ENCODE peak calls at places on chromosomes 3 and 15, in eight cellular contexts. I is AG04450, S is bronchial epithelial cell, E is esophagus muscularis mucosa, A is endodermal cell, U is glutamatergic neuron, G is neural progenitor cell, T is keratinocyte. M is an unnamed sample.

GRCh38 chr3:5194801-5195509 is 7.4 kb downstream of the EDEM1 start:
- DNase-seq in G (no peak), U (no peak), S (peak; percentile 96), A (no peak), I (peak; percentile 45), T (peak; percentile 53), E (no peak), M (no peak)

GRCh38 chr3:55818485-55818884 is 331.4 kb upstream of the WNT5A start:
- DNase-seq in I (no peak), S (peak; percentile 17), T (no peak), G (peak; percentile 24), E (no peak), U (no peak), A (no peak), M (no peak)

GRCh38 chr3:188446791-188447190 is 292.8 kb downstream of the LPP start:
- DNase-seq in I (no peak), T (no peak), S (no peak), G (no peak), U (no peak), E (no peak), A (no peak), M (no peak)

GRCh38 chr3:123015596-123015995 is 12.0 kb downstream of the SEMA5B start:
- DNase-seq in A (no peak), S (no peak), T (no peak), E (no peak), U (no peak), I (no peak), G (no peak), M (no peak)

GRCh38 chr3:185317674-185318073 is 45.3 kb upstream of the MAP3K13 start:
- DNase-seq in S (peak; percentile 68), G (no peak), A (no peak), U (no peak), T (no peak), I (no peak), E (no peak), M (no peak)

GRCh38 chr15:47937834-47938233 is 183.0 kb upstream of the SLC24A5 start:
- DNase-seq in U (no peak), G (no peak), S (no peak), I (no peak), T (no peak), E (no peak), A (no peak), M (no peak)

GRCh38 chr15:70171224-70171886 is 73.6 kb upstream of the TLE3 start:
- DNase-seq in I (no peak), S (no peak), E (no peak), T (no peak), G (no peak), A (peak; percentile 71), U (no peak), M (no peak)

GRCh38 chr15:60784855-60785254 is 305.9 kb upstream of the ICE2 start:
- DNase-seq in S (no peak), G (no peak), A (no peak), T (no peak), I (no peak), E (no peak), U (no peak), M (no peak)

GRCh38 chr3:108603689-108604088 is 14.2 kb downstream of the DZIP3 start:
- DNase-seq in T (no peak), I (no peak), E (no peak), G (no peak), U (no peak), S (peak; percentile 30), A (no peak), M (no peak)

GRCh38 chr3:133444071-133444774 is 44.4 kb downstream of the BFSP2 start:
- DNase-seq in S (peak; percentile 92), E (no peak), U (no peak), G (no peak), T (no peak), I (no peak), A (no peak), M (no peak)

GRCh38 chr15:62739082-62739481 is 303.5 kb upstream of the TPM1 start:
- DNase-seq in A (peak; percentile 31), E (no peak), I (no peak), T (peak; percentile 68), U (no peak), S (peak; percentile 93), G (no peak), M (no peak)

GRCh38 chr3:194632983-194633348 is 253 bp downstream of the TMEM44 start:
- DNase-seq in S (no peak), T (no peak), E (no peak), U (no peak), G (no peak), A (peak; percentile 77), I (no peak), M (no peak)

GRCh38 chr15:82168296-82168695 is 94.2 kb downstream of the EFL1 start:
- DNase-seq in S (no peak), G (no peak), T (no peak), E (no peak), I (no peak), A (no peak), U (no peak), M (no peak)

GRCh38 chr15:88337993-88338392 is 81.5 kb upstream of the NTRK3 start:
- DNase-seq in U (no peak), T (no peak), I (no peak), G (peak; percentile 21), A (peak; percentile 55), E (no peak), S (no peak), M (no peak)
- TF ChIP-seq CTCF in U (no peak), T (peak; percentile 14), I (no peak), G (peak; percentile 21), A (peak; percentile 71), E (no peak), S (no peak), M (no peak)

GRCh38 chr3:138907541-138907940 is 39.4 kb downstream of the FOXL2 start:
- DNase-seq in S (no peak), A (no peak), E (no peak), U (no peak), T (no peak), G (no peak), I (no peak), M (no peak)
- TF ChIP-seq CTCF in S (no peak), A (no peak), E (no peak), U (no peak), T (no peak), G (no peak), I (no peak), M (no peak)

DNA sequence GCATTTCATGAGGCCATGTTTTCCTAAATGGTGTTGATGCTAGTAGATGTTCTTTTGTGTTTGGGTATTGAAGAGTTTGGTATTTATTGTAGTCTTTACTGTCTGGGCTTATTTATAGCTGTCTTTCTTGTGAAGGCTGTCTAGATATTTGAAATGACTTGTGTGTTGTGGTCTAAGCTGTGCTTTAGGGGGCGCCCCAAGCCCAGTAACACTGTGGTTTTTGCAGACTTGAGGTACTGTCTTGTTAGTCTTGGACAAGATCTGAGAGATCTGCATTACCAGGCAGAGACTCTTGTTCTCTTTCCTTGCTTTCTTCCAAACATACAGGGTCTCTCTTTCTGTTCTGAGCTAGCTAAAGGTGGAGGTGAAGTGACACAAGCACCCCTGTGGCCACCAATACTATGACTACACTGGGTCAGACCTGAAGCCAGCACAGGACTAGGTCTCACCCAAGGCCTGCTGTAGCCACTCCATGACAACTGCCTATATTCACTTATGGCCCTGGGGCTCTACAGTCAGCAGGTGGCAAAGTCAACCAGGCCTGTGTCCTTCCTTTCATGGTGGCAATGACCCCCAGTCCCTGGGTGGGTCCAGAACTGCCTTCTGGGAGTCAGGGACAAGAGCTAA is 152.1 kb upstream of the TBC1D5 start:
- DNase-seq in T (peak; percentile 26), G (peak; percentile 77), I (peak; percentile 4), E (no peak), A (peak; percentile 90), S (peak; percentile 62), U (peak; percentile 69), M (peak; percentile 51)
- TF ChIP-seq CTCF in T (peak; percentile 63), G (peak; percentile 87), I (peak; percentile 50), E (no peak), A (peak; percentile 92), S (peak; percentile 65), U (peak; percentile 38), M (peak; percentile 42)

GRCh38 chr15:43273243-43273642 is 6.5 kb upstream of the TGM5 start:
- DNase-seq in I (no peak), G (no peak), A (no peak), T (no peak), U (no peak), S (no peak), E (no peak), M (no peak)

GRCh38 chr15:43270113-43270665 is 3.5 kb upstream of the TGM5 start:
- DNase-seq in S (no peak), T (no peak), G (no peak), A (no peak), I (no peak), U (no peak), E (no peak), M (no peak)

GRCh38 chr15:43268111-43269105 is 1.7 kb upstream of the TGM5 start:
- DNase-seq in U (no peak), S (no peak), I (no peak), T (no peak), A (peak; percentile 82), E (no peak), G (peak; percentile 72), M (peak; percentile 48)

GRCh38 chr15:43274136-43274535 is 7.4 kb upstream of the TGM5 start:
- DNase-seq in I (no peak), E (no peak), S (peak; percentile 38), U (no peak), G (no peak), A (no peak), T (no peak), M (no peak)

GRCh38 chr15:43270676-43271306 is 4.1 kb upstream of the TGM5 start:
- DNase-seq in G (no peak), A (no peak), T (no peak), E (no peak), U (no peak), S (no peak), I (no peak), M (no peak)
- TF ChIP-seq CTCF in G (no peak), A (no peak), T (no peak), E (no peak), U (no peak), S (no peak), I (no peak), M (no peak)

GRCh38 chr15:25268166-25268565 is 170.7 kb downstream of the UBE3A start:
- DNase-seq in T (no peak), U (no peak), S (peak; percentile 5), G (peak; percentile 33), E (no peak), I (no peak), A (peak; percentile 49), M (no peak)
- TF ChIP-seq CTCF in T (peak; percentile 10), U (no peak), S (peak; percentile 16), G (peak; percentile 60), E (no peak), I (no peak), A (peak; percentile 75), M (peak; percentile 20)